ENCODE peak calls at places on chromosomes 1 and 21, in four cellular contexts. Y is H9, A is fibroblast of lung, E is astrocyte. P is an unnamed sample.

GRCh38 chr1:23601104-23601967 is 42.0 kb upstream of the ID3 start:
- DNase-seq in A (no peak), E (no peak), Y (no peak), P (no peak)

GRCh38 chr1:203130358-203130992 is 2.9 kb downstream of the ADORA1 start:
- DNase-seq in Y (peak; percentile 15), E (no peak), A (no peak), P (peak; percentile 60)

GRCh38 chr1:108561731-108562326 is 1.9 kb downstream of the EEIG2 start:
- DNase-seq in A (no peak), E (no peak), Y (peak; percentile 87), P (peak; percentile 72)

GRCh38 chr1:27591622-27592021 is 12.3 kb downstream of the AHDC1 start:
- DNase-seq in Y (no peak), E (no peak), A (peak; percentile 58), P (peak; percentile 46)

GRCh38 chr1:66840929-66841328 is 39.9 kb upstream of the INSL5 start:
- DNase-seq in Y (no peak), E (no peak), A (no peak), P (no peak)

GRCh38 chr1:44049839-44050238 is 18.6 kb upstream of the SLC6A9 start:
- DNase-seq in A (peak; percentile 96), Y (no peak), E (peak; percentile 95), P (peak; percentile 86)

GRCh38 chr21:34774750-34775149 is 106.0 kb downstream of the CLIC6 start:
- DNase-seq in Y (no peak), A (no peak), E (no peak), P (no peak)

GRCh38 chr1:9852410-9853301 is 28.9 kb upstream of the CLSTN1 start:
- DNase-seq in A (peak; percentile 74), Y (no peak), E (peak; percentile 67), P (peak; percentile 79)

GRCh38 chr1:8204823-8205222 is 113.1 kb upstream of the SLC45A1 start:
- DNase-seq in Y (no peak), E (peak; percentile 94), A (peak; percentile 94), P (no peak)

GRCh38 chr1:149979972-149980548 is 30.5 kb downstream of the OTUD7B start:
- DNase-seq in E (no peak), Y (no peak), A (no peak), P (peak; percentile 5)
- H2AFZ ChIP-seq in E (no peak overlapping the region), Y (no peak overlapping the region), A (no peak overlapping the region), P (no peak overlapping the region)

DNA sequence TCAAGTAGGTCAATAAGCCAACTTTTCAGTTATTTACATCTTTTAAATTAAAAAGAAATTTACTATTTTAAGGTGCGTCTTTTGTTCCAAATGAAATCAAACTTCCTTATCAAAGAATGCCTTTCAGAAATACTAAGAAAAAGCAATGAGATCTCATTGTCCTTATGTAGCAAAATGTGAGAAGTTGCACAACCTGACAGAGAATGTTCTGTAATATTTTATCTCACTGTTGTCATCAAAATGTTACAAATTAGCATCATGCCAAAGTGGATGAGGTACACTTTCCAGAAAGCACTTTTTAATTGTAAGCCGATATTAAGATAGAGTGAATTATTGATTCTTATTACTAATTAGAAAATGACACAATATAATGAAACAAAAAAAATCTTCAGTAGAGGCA is 50.4 kb downstream of the KCNT2 start:
- DNase-seq in Y (no peak), A (peak; percentile 8), E (no peak), P (no peak)
- H2AFZ ChIP-seq in Y (no peak overlapping the region), A (peak overlapping the region; percentile 10), E (no peak overlapping the region), P (peak overlapping the region; percentile 16)

GRCh38 chr1:2300004-2300771 is 72.1 kb downstream of the SKI start:
- DNase-seq in E (no peak), Y (no peak), A (no peak), P (no peak)

GRCh38 chr1:2302292-2302925 is 74.3 kb downstream of the SKI start:
- DNase-seq in A (no peak), E (no peak), Y (no peak), P (no peak)

GRCh38 chr1:2298685-2299673 is 70.9 kb downstream of the SKI start:
- DNase-seq in A (no peak), E (no peak), Y (no peak), P (no peak)

GRCh38 chr1:2301607-2302291 is 73.6 kb downstream of the SKI start:
- DNase-seq in A (no peak), E (no peak), Y (no peak), P (no peak)

DNA sequence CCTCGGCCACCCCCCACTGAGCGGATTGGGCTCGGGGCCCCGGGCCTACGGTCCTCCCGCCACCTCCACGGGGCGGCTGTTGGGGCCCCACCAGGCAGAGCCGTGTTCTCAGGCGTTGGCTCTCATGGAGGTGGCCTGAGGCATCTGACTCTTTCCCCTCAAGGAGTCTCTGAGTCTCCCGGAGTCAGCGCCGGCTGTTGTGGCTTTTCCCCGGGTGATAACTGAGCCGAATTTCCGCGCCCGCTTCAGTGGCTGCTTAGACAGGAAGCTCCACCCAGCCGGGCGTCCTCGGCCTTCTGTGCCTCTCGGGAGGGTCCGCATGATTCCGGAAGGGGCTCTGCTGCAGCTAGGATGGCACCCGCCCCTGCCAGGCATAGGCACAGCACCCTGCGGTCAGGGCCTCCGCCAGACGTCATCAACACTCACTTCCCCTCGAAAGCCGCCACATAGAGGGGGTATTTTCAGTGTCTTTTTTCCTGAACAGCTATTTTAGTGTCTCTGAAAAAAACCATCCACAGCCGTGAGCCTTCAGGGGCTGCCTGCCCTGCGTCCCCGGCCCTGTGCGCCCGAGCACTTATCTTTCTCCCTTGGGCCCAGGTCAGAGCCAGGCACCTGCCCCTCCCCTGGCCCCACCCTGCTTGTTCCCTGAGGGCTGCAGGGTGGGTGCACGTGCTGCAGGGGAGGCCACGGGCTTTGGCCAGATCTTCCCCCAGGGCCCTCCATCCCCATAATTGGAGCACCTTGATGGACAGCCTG is 72.9 kb downstream of the SKI start:
- DNase-seq in Y (no peak), A (peak; percentile 37), E (no peak), P (peak; percentile 99)
- H2AFZ ChIP-seq in Y (no peak overlapping the region), A (no peak overlapping the region), E (no peak overlapping the region), P (no peak overlapping the region)

DNA sequence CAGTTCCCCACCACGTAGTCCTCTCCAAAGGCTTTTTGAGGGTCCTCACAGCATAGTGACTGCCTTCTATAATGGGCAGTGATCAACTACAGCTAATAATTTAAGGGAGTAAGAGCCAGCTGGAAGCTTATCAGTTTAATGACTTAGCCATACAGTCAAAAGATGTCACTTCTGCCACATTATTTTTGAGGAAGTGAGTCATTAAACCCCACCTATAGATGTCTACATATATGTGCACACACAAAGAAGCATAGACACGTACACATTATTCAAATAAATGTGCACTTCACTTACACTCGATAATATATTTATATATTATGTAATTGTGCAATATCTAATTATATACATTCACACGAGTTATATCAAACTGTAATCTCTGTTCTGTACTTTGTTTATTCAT is 1704.7 kb downstream of the KCNT2 start:
- DNase-seq in Y (no peak), E (no peak), A (no peak), P (no peak)
- H2AFZ ChIP-seq in Y (no peak overlapping the region), E (no peak overlapping the region), A (no peak overlapping the region), P (no peak overlapping the region)

GRCh38 chr21:41932576-41933258 is 21.1 kb downstream of the C2CD2 start:
- DNase-seq in A (peak; percentile 90), Y (no peak), E (peak; percentile 86), P (no peak)
- H2AFZ ChIP-seq in A (no peak overlapping the region), Y (no peak overlapping the region), E (no peak overlapping the region), P (no peak overlapping the region)

GRCh38 chr1:76018045-76018444 is 56.5 kb upstream of the ST6GALNAC3 start:
- DNase-seq in Y (no peak), E (no peak), A (no peak), P (no peak)
- H2AFZ ChIP-seq in Y (no peak overlapping the region), E (no peak overlapping the region), A (no peak overlapping the region), P (no peak overlapping the region)

P was measured in osteoblast.